ENCODE peak calls at places on chromosomes 6 and 20, in nine cellular contexts. G is AG04450, Q is cardiac muscle cell, E is brain microvascular endothelial cell, D is transverse colon, V is choroid plexus epithelial cell, I is keratinocyte, R is pancreas, Y is AG09309. X is an unnamed sample.

GRCh38 chr20:17808357-17808756 is 108.6 kb downstream of the BANF2 start:
- DNase-seq in Y (peak), Q (peak), V (peak), G (no peak), E (peak), D (no peak), I (no peak), R (no peak), X (peak)

GRCh38 chr6:81863123-81863522 is 110.6 kb upstream of the TENT5A start:
- DNase-seq in R (no peak), Y (no peak), V (no peak), G (no peak), Q (peak), I (no peak), E (no peak), D (no peak), X (no peak)

GRCh38 chr20:57445298-57445697 is 54.1 kb downstream of the RBM38 start:
- DNase-seq in D (peak), Q (peak), I (no peak), E (no peak), G (peak), V (peak), Y (peak), R (no peak), X (peak)

GRCh38 chr6:117910549-117910948 is 3.5 kb downstream of the SLC35F1 start:
- DNase-seq in R (no peak), E (no peak), I (no peak), Q (no peak), D (no peak), G (no peak), Y (no peak), V (no peak), X (no peak)

GRCh38 chr6:7047071-7047470 is 60.7 kb upstream of the RREB1 start:
- DNase-seq in V (no peak), I (no peak), E (no peak), G (no peak), Q (no peak), D (no peak), R (no peak), Y (no peak), X (no peak)

GRCh38 chr6:5525209-5525608 is 263.9 kb downstream of the FARS2 start:
- DNase-seq in I (no peak), V (peak), Q (no peak), R (no peak), Y (peak), D (no peak), E (peak), G (no peak), X (no peak)

GRCh38 chr6:52389626-52390360 is 27.8 kb downstream of the PAQR8 start:
- DNase-seq in Y (no peak), E (peak), I (no peak), V (peak), D (peak), R (peak), Q (no peak), G (no peak), X (no peak)

GRCh38 chr20:50111120-50111828 is 1.7 kb downstream of the UBE2V1 start:
- DNase-seq in E (peak), G (no peak), V (peak), R (no peak), I (no peak), Q (no peak), D (no peak), Y (no peak), X (no peak)

GRCh38 chr6:170152111-170152926 is 138.6 kb downstream of the DLL1 start:
- DNase-seq in I (no peak), G (no peak), Q (no peak), Y (no peak), R (peak), D (peak), E (no peak), V (no peak), X (peak)

GRCh38 chr6:26216886-26217713 is 129.9 kb downstream of the HFE start:
- DNase-seq in V (peak), E (peak), D (peak), G (no peak), Y (no peak), Q (peak), R (no peak), I (no peak), X (peak)

GRCh38 chr20:57464642-57465211 is 60.2 kb downstream of the CTCFL start:
- DNase-seq in Y (no peak), E (peak), I (no peak), D (no peak), G (no peak), R (no peak), V (peak), Q (no peak), X (no peak)

GRCh38 chr20:37873909-37874308 is 29.0 kb upstream of the VSTM2L start:
- DNase-seq in G (no peak), Y (no peak), D (no peak), I (no peak), V (no peak), E (no peak), R (no peak), Q (no peak), X (no peak)

DNA sequence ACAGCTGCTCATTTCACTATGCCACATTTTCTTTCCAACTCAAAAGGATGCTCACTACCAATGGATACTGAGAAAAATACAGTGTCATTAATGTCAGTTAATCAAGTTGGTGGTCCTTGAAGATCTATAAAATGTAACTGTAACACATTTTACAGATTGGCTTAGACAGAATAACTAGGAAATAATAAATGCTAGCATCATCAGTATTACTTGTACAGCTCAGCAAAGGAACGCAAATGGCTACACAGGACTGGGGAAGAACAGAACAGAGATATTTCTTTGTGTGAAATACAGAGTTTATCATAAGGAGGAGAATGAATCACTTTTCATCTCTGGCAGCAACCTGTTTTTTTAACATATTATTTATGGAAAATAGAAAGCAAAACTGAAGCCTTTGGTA is 8.2 kb upstream of the QKI start:
- DNase-seq in E (no peak), R (no peak), G (no peak), Q (no peak), I (no peak), V (peak), Y (no peak), D (no peak), X (no peak)
- H3K4me3 ChIP-seq in E (no peak), R (peak), G (peak), Q (no peak), I (no peak), V (peak), Y (no peak), D (no peak), X (peak)

GRCh38 chr6:134458857-134459657 is 141.1 kb upstream of the SGK1 start:
- DNase-seq in I (no peak), V (no peak), E (no peak), Y (no peak), Q (no peak), D (no peak), R (no peak), G (no peak), X (no peak)

GRCh38 chr6:134455319-134455718 is 137.4 kb upstream of the SGK1 start:
- DNase-seq in Y (no peak), Q (no peak), R (no peak), I (no peak), G (no peak), D (no peak), V (no peak), E (no peak), X (no peak)

GRCh38 chr6:134456284-134456683 is 138.4 kb upstream of the SGK1 start:
- DNase-seq in E (no peak), D (no peak), G (no peak), V (no peak), I (no peak), Q (no peak), R (no peak), Y (no peak), X (no peak)

GRCh38 chr6:134454794-134455193 is 136.9 kb upstream of the SGK1 start:
- DNase-seq in R (no peak), I (no peak), Q (no peak), G (no peak), E (no peak), Y (no peak), V (no peak), D (no peak), X (no peak)

GRCh38 chr6:134457941-134458340 is 140.0 kb upstream of the SGK1 start:
- DNase-seq in E (no peak), Y (no peak), Q (no peak), I (no peak), G (no peak), R (no peak), D (no peak), V (no peak), X (no peak)
- TF ChIP-seq CTCF in E (no peak), Y (no peak), Q (peak), I (no peak), G (peak), R (no peak), D (no peak), V (peak), X (no peak)

DNA sequence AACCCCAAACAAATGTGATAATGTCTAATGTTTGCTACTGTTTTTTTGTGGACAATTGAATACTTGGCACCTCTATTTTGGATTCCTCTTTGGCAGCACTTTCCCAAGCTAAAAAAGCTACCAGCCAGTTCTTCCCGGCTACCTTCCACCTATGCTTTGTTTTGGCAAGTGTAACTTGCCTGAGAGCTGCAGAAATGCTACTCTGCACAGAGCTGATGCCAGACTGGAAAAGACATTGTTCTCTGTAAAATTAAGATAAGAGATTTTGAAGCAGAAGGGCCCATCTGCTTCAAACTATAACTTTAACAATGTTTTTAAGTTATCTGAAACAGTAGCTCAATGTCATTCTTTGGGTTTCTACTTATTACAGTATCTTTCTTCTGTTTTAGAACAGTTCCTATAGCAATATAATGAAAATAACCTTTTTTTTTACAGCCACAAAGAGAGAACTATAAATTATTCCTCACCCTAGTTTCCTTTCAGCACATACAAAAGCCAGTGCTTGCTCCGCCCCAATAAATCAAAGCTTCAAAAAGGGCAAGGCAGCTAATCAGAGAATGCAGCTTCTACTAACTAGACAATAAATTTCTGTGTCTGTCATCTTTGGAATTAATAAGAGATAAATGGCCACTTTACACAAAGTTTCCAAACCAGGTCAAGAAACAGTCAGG is 183.1 kb downstream of the UBE3D start:
- DNase-seq in G (no peak), E (no peak), Q (no peak), D (no peak), R (no peak), V (no peak), I (no peak), Y (no peak), X (no peak)
- H3K4me3 ChIP-seq in G (no peak), E (no peak), Q (no peak), D (no peak), R (no peak), V (no peak), I (no peak), Y (no peak), X (no peak)

DNA sequence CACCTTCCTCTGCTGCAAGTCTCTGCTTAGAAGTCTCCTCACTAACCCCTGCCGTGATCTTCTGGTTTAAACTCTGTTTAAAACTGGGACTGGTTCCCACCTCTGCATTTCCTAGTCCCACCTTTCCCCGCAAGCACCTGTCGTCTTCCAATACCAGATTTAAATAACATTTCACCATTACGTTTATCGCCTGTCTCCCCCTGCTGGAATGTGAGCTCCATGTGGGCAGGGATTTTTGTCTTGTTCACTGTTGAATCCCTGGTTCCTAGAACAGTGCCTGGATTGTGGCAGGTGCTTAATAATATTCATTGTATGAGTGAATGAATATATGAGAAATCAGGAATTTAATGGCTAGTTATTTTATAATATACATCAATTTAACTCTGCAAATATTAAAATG is 2.7 kb downstream of the GUCA1A start:
- DNase-seq in R (no peak), G (no peak), Y (no peak), I (no peak), V (no peak), Q (no peak), E (no peak), D (no peak), X (no peak)
- TF ChIP-seq CTCF in R (no peak), G (peak), Y (peak), I (peak), V (peak), Q (peak), E (peak), D (no peak), X (no peak)

GRCh38 chr6:28347119-28347518 is 2.6 kb upstream of the ZKSCAN3 start:
- DNase-seq in V (no peak), Y (no peak), D (no peak), E (no peak), I (no peak), R (no peak), G (no peak), Q (no peak), X (no peak)
- H3K4me3 ChIP-seq in V (no peak), Y (no peak), D (no peak), E (no peak), I (no peak), R (no peak), G (no peak), Q (no peak), X (no peak)

DNA sequence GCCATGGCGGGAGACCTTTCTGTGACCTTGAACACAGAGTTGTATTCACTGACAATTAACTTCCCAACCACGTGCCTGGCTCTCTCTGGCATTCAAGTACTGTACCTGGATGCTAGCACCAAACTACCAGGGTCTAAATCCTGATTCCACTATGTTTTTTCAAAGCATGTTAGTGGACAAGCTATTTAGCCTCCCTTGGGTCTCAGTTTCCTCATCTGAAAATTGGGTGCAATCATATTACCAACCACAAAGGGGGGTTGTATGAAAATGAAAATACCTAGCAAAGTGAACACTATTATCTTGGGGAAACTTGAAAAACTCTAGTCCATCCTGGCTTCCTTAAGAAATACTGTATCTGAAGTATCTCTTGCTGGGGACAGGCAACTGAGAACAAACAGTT is 308.7 kb upstream of the SGK1 start:
- DNase-seq in G (no peak), Q (no peak), R (no peak), V (no peak), I (no peak), D (no peak), Y (no peak), E (peak), X (no peak)
- TF ChIP-seq CTCF in G (no peak), Q (no peak), R (no peak), V (no peak), I (no peak), D (no peak), Y (no peak), E (no peak), X (no peak)

GRCh38 chr20:51570755-51571469 is 28.4 kb upstream of the NFATC2 start:
- DNase-seq in Q (peak), D (peak), Y (no peak), V (peak), R (no peak), I (no peak), G (no peak), E (no peak), X (no peak)
- H3K4me3 ChIP-seq in Q (peak), D (no peak), Y (no peak), V (no peak), R (no peak), I (no peak), G (no peak), E (no peak), X (no peak)

GRCh38 chr20:63395723-63396122 is 34.6 kb upstream of the CHRNA4 start:
- DNase-seq in E (no peak), Y (no peak), V (no peak), G (no peak), Q (no peak), R (peak), D (no peak), I (no peak), X (no peak)

GRCh38 chr20:63394069-63394468 is 32.9 kb upstream of the CHRNA4 start:
- DNase-seq in D (no peak), Y (no peak), E (no peak), R (peak), I (no peak), G (no peak), Q (no peak), V (peak), X (no peak)

GRCh38 chr20:63392465-63393365 is 31.6 kb upstream of the CHRNA4 start:
- DNase-seq in V (no peak), Q (no peak), Y (no peak), D (no peak), E (no peak), R (peak), G (no peak), I (no peak), X (no peak)

GRCh38 chr20:63394635-63395455 is 33.7 kb upstream of the CHRNA4 start:
- DNase-seq in V (no peak), D (no peak), E (no peak), G (no peak), I (no peak), Y (no peak), R (peak), Q (no peak), X (no peak)

GRCh38 chr20:63393566-63393965 is 32.4 kb upstream of the CHRNA4 start:
- DNase-seq in E (no peak), I (no peak), Q (no peak), R (peak), G (no peak), V (no peak), Y (no peak), D (no peak), X (no peak)
- TF ChIP-seq CTCF in E (no peak), I (no peak), Q (no peak), R (no peak), G (no peak), V (no peak), Y (no peak), D (no peak), X (no peak)

DNA sequence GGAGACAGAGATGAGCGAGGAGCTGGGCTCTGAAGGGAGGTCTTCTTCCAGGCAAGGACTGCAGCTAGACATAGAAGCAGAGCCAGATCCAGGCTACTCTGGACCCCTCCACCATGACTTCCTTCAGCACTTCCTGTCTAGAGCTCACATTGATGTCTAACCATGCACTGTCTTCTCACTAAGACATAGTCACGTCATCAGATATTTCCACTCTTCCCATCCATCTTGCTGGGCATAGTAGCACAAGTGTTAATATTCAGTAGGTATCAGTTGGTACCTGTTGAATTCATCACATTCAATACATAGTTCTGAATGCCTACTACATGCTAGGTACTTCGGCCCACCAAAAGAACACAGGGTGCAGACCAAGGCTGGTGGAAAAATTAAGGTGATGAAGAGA is 2.9 kb downstream of the HLA-DMA start:
- DNase-seq in V (no peak), D (no peak), R (no peak), G (no peak), I (no peak), E (no peak), Y (no peak), Q (no peak), X (no peak)
- H3K4me3 ChIP-seq in V (no peak), D (no peak), R (no peak), G (no peak), I (no peak), E (no peak), Y (no peak), Q (no peak), X (no peak)

X was measured in uterus.